ENCODE peak calls at places on chromosomes 5 and 9, in seven cellular contexts. U is psoas muscle, K is uterus, E is progenitor cell of endocrine pancreas, R is HCT116, Z is astrocyte of the spinal cord, F is fibroblast of lung. L is an unnamed sample.

GRCh38 chr5:91359957-91360609 is 23.0 kb downstream of the ARRDC3 start:
- DNase-seq in U (no peak), K (no peak), E (no peak), R (no peak), Z (peak), F (no peak), L (no peak)

GRCh38 chr9:75715360-75715759 is 175.1 kb upstream of the PCSK5 start:
- DNase-seq in U (no peak), K (no peak), E (no peak), R (no peak), Z (peak), F (no peak), L (no peak)

GRCh38 chr5:117095322-117095721 is 520.7 kb upstream of the SEMA6A start:
- DNase-seq in U (no peak), K (no peak), E (no peak), R (no peak), Z (no peak), F (no peak), L (no peak)

GRCh38 chr9:38697901-38698300 is 22.0 kb downstream of the FAM240B start:
- DNase-seq in U (no peak), K (no peak), E (no peak), R (no peak), Z (no peak), F (no peak), L (no peak)

GRCh38 chr9:95073042-95073607 is 244.4 kb downstream of the FANCC start:
- DNase-seq in U (no peak), K (no peak), E (no peak), R (no peak), Z (no peak), F (peak), L (no peak)

GRCh38 chr9:110828148-110828730 is 159.6 kb downstream of the MUSK start:
- DNase-seq in U (peak), K (peak), E (no peak), R (no peak), Z (peak), F (peak), L (no peak)

GRCh38 chr5:94614156-94614805 is 4.1 kb downstream of the KIAA0825 start:
- DNase-seq in U (no peak), K (no peak), E (no peak), R (no peak), Z (no peak), F (no peak), L (no peak)

GRCh38 chr5:163529698-163530097 is 24.3 kb downstream of the MAT2B start:
- DNase-seq in U (no peak), K (no peak), E (no peak), R (no peak), Z (no peak), F (no peak), L (no peak)

GRCh38 chr9:97840521-97840920 is 12.5 kb upstream of the FOXE1 start:
- DNase-seq in U (no peak), K (no peak), E (no peak), R (no peak), Z (no peak), F (no peak), L (no peak)

GRCh38 chr5:82313016-82313415 is 34.9 kb upstream of the RPS23 start:
- DNase-seq in U (no peak), K (no peak), E (no peak), R (peak), Z (no peak), F (no peak), L (no peak)

GRCh38 chr5:568061-568781 is 43.9 kb upstream of the CEP72 start:
- DNase-seq in U (no peak), K (no peak), E (no peak), R (no peak), Z (no peak), F (no peak), L (no peak)

GRCh38 chr9:131781069-131781468 is 41.2 kb upstream of the RAPGEF1 start:
- DNase-seq in U (no peak), K (no peak), E (no peak), R (no peak), Z (no peak), F (no peak), L (no peak)

GRCh38 chr9:108093773-108094675 is 604.5 kb upstream of the KLF4 start:
- DNase-seq in U (no peak), K (no peak), E (no peak), R (peak), Z (peak), F (peak), L (no peak)

GRCh38 chr5:1212881-1213280 is 11.5 kb downstream of the SLC6A19 start:
- DNase-seq in U (peak), K (no peak), E (no peak), R (no peak), Z (no peak), F (no peak), L (no peak)

GRCh38 chr9:2231831-2232230 is 216.7 kb downstream of the SMARCA2 start:
- DNase-seq in U (no peak), K (peak), E (no peak), R (no peak), Z (peak), F (peak), L (no peak)

GRCh38 chr9:86974421-86974820 is 27.1 kb upstream of the GAS1 start:
- DNase-seq in U (no peak), K (no peak), E (no peak), R (no peak), Z (no peak), F (no peak), L (no peak)
- TF ChIP-seq CTCF in U (peak), K (no peak), E (no peak), R (no peak), Z (no peak), F (no peak), L (no peak)

DNA sequence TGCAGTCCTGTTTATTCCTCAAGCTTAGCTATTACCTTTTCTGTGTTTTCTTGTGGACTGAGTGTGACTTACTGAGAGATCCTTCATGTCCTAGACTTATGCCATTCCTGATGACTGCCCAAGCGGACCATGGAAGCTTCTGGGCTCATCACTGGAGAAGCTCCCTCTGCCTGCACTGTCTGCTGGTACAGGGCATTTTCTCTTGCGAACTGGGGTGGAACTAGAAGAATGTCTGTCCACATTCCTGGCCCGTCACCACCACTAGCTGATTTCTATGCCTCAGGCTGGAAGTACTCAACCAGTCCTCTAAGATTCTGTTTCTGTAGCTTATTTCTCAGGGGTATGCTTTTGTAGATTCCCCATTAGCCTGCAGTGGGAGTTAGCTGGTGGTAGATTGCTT is 12.3 kb downstream of the SLC36A1 start:
- DNase-seq in U (no peak), K (no peak), E (no peak), R (no peak), Z (no peak), F (no peak), L (no peak)
- TF ChIP-seq CTCF in U (no peak), K (no peak), E (no peak), R (no peak), Z (no peak), F (no peak), L (no peak)

DNA sequence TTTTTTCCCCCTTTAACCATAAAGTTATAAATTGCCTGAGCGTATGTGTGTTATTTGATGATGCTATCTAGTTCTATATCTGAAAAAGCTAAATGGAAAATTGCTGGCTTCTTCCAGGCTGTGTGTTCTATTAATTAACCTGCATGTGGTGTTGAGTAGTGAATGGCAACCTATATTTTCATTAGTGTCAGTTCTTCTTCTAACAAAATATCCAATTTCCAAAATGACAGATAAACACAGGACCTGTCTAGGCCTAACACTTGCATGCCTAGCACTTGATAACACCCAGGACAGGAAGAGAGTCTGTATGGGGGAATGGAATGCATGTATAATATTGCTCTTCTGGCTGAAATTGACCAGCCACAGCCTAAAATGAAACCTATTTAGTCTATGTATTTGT is 91.7 kb downstream of the CD180 start:
- DNase-seq in U (no peak), K (no peak), E (no peak), R (no peak), Z (no peak), F (no peak), L (no peak)
- TF ChIP-seq CTCF in U (no peak), K (no peak), E (no peak), R (no peak), Z (no peak), F (no peak), L (no peak)

GRCh38 chr9:35001803-35002502 is 12.4 kb downstream of the DNAJB5 start:
- DNase-seq in U (no peak), K (no peak), E (no peak), R (no peak), Z (peak), F (no peak), L (peak)
- TF ChIP-seq CTCF in U (no peak), K (no peak), E (no peak), R (no peak), Z (no peak), F (no peak), L (no peak)

GRCh38 chr5:139287890-139288635 is 5.5 kb upstream of the MATR3 start:
- DNase-seq in U (no peak), K (no peak), E (no peak), R (no peak), Z (no peak), F (peak), L (no peak)
- TF ChIP-seq CTCF in U (peak), K (no peak), E (no peak), R (no peak), Z (no peak), F (no peak), L (no peak)

GRCh38 chr9:33447404-33448158 is at the start of gene AQP3:
- DNase-seq in U (peak), K (peak), E (peak), R (no peak), Z (peak), F (peak), L (peak)
- TF ChIP-seq CTCF in U (peak), K (peak), E (peak), R (peak), Z (peak), F (peak), L (no peak)

GRCh38 chr9:128122809-128123175 is 4.7 kb downstream of the PTGES2 start:
- DNase-seq in U (peak), K (no peak), E (no peak), R (no peak), Z (no peak), F (no peak), L (no peak)

GRCh38 chr9:128125575-128126354 is 1.8 kb downstream of the PTGES2 start:
- DNase-seq in U (peak), K (no peak), E (no peak), R (no peak), Z (no peak), F (no peak), L (no peak)

GRCh38 chr9:128124451-128124850 is 3.1 kb downstream of the PTGES2 start:
- DNase-seq in U (peak), K (no peak), E (no peak), R (no peak), Z (no peak), F (no peak), L (no peak)

GRCh38 chr9:128123451-128124080 is 4.0 kb downstream of the PTGES2 start:
- DNase-seq in U (peak), K (no peak), E (no peak), R (no peak), Z (no peak), F (no peak), L (no peak)

DNA sequence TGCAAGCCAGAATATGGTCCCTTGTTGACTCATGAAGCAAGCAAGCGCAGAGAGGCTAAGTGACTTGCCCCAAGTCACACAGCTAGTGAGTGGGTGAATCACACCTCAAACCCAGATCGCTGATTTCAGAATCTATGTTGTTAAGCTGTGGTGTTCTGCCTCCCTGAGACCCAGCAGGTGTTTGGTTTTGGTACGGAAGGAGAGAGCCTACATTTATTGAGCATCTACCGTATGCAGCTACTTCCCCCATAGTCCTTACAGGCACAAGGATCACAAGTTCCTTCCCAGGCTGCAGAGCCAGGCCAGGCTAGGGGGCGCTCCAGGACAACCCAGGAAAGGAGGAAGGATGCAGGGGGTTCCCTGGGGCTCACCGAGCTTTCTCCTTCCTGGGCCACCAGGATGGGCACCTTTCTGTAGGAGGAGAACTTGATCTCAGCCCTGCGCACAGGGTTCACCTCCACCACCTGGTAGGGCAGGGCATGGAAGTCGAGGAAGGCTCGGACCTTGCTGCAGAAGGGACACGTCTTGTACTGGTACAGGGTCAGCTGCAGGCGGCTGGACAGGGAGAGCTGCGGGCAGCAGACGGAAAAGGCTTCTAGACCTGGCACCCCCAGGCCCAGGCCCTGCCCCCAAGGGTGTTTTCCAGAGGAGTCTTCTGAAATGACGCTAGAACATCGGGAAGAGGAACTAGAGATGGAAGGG is 2.5 kb downstream of the PTGES2 start:
- DNase-seq in U (peak), K (peak), E (peak), R (peak), Z (peak), F (peak), L (no peak)
- TF ChIP-seq CTCF in U (peak), K (peak), E (peak), R (peak), Z (peak), F (peak), L (peak)

L was measured in GM20000.